ENCODE peak calls at places on chromosomes 5 and 9, in ten cellular contexts. O, F, Z, S, G, N, I, D, E and X are unnamed samples.

GRCh38 chr9:21800931-21801682 is 1.3 kb upstream of the MTAP start:
- DNase-seq in O (no peak), F (no peak), Z (no peak), S (no peak), G (no peak), N (no peak), I (no peak), D (no peak), E (no peak), X (no peak)

GRCh38 chr9:32384002-32384363 is 460 bp upstream of the ACO1 start:
- DNase-seq in O (no peak), F (no peak), Z (no peak), S (no peak), G (no peak), N (no peak), I (no peak), D (no peak), E (no peak), X (peak)

GRCh38 chr5:149360262-149360661 is 2.4 kb downstream of the PCYOX1L start:
- DNase-seq in O (no peak), F (no peak), Z (no peak), S (no peak), G (no peak), N (no peak), I (no peak), D (no peak), E (no peak), X (no peak)

GRCh38 chr9:20570086-20570485 is 52.2 kb downstream of the MLLT3 start:
- DNase-seq in O (no peak), F (no peak), Z (no peak), S (no peak), G (no peak), N (no peak), I (no peak), D (no peak), E (no peak), X (no peak)

GRCh38 chr9:126398403-126399058 is 71.9 kb downstream of the MVB12B start:
- DNase-seq in O (peak), F (no peak), Z (peak), S (peak), G (peak), N (peak), I (peak), D (peak), E (peak), X (peak)

GRCh38 chr5:167688331-167688730 is 603.1 kb upstream of the WWC1 start:
- DNase-seq in O (no peak), F (no peak), Z (no peak), S (no peak), G (peak), N (no peak), I (no peak), D (no peak), E (no peak), X (no peak)

GRCh38 chr5:10601246-10602030 is 37.6 kb downstream of the ANKRD33B start:
- DNase-seq in O (peak), F (peak), Z (peak), S (no peak), G (peak), N (peak), I (no peak), D (peak), E (peak), X (no peak)

GRCh38 chr5:83559141-83559785 is 87.7 kb downstream of the VCAN start:
- DNase-seq in O (no peak), F (no peak), Z (no peak), S (no peak), G (no peak), N (peak), I (no peak), D (no peak), E (no peak), X (no peak)

GRCh38 chr5:42719034-42719433 is 37.6 kb upstream of the CCDC152 start:
- DNase-seq in O (no peak), F (no peak), Z (no peak), S (no peak), G (no peak), N (no peak), I (no peak), D (no peak), E (no peak), X (no peak)

GRCh38 chr5:68533571-68534051 is 318.1 kb downstream of the PIK3R1 start:
- DNase-seq in O (no peak), F (peak), Z (peak), S (no peak), G (no peak), N (no peak), I (no peak), D (no peak), E (no peak), X (no peak)

GRCh38 chr9:133050142-133050541 is 11.6 kb upstream of the CEL start:
- DNase-seq in O (peak), F (no peak), Z (no peak), S (no peak), G (no peak), N (no peak), I (no peak), D (no peak), E (no peak), X (no peak)

GRCh38 chr9:134076644-134077043 is 8.8 kb upstream of the BRD3 start:
- DNase-seq in O (no peak), F (no peak), Z (no peak), S (no peak), G (no peak), N (no peak), I (no peak), D (no peak), E (no peak), X (no peak)

GRCh38 chr9:88313364-88314220 is 74.7 kb upstream of the SPIN1 start:
- DNase-seq in O (no peak), F (no peak), Z (no peak), S (no peak), G (no peak), N (no peak), I (no peak), D (no peak), E (peak), X (no peak)

GRCh38 chr9:98263482-98264357 is 8.3 kb upstream of the TBC1D2 start:
- DNase-seq in O (peak), F (peak), Z (peak), S (peak), G (peak), N (peak), I (peak), D (peak), E (peak), X (peak)

GRCh38 chr5:108459661-108460170 is 77.8 kb upstream of the FBXL17 start:
- DNase-seq in O (no peak), F (no peak), Z (no peak), S (no peak), G (no peak), N (no peak), I (no peak), D (no peak), E (no peak), X (no peak)

GRCh38 chr5:142748568-142749249 is 21.5 kb upstream of the ARHGAP26 start:
- DNase-seq in O (peak), F (no peak), Z (peak), S (peak), G (peak), N (peak), I (peak), D (peak), E (peak), X (no peak)

GRCh38 chr5:36017004-36017403 is 25.8 kb upstream of the UGT3A1 start:
- DNase-seq in O (no peak), F (no peak), Z (no peak), S (no peak), G (no peak), N (no peak), I (no peak), D (no peak), E (no peak), X (no peak)